ENCODE peak calls at places on chromosome 19, in eight cellular contexts. One of them, this sample, is unnamed.

GRCh38 chr19:2277138-2277537 is 4.8 kb downstream of the PEAK3 start:
- DNase-seq in CD8-positive, alpha-beta memory T cell: no peak
- DNase-seq in esophagus squamous epithelium: no peak
- DNase-seq in CD8-positive, alpha-beta T cell: no peak
- DNase-seq in Peyer's patch: no peak
- DNase-seq in tibial artery: no peak
- DNase-seq in tibial nerve: no peak
- DNase-seq in spleen: no peak
- DNase-seq in this sample: no peak

GRCh38 chr19:16889429-16889882 is 657 bp downstream of the F2RL3 start:
- DNase-seq in CD8-positive, alpha-beta T cell: no peak
- DNase-seq in Peyer's patch: no peak
- DNase-seq in spleen: no peak
- DNase-seq in CD8-positive, alpha-beta memory T cell: no peak
- DNase-seq in esophagus squamous epithelium: no peak
- DNase-seq in tibial nerve: no peak
- DNase-seq in tibial artery: no peak
- DNase-seq in this sample: no peak

GRCh38 chr19:23098286-23098685 is 18.5 kb upstream of the ZNF730 start:
- DNase-seq in spleen: no peak
- DNase-seq in tibial nerve: no peak
- DNase-seq in tibial artery: no peak
- DNase-seq in Peyer's patch: no peak
- DNase-seq in CD8-positive, alpha-beta memory T cell: no peak
- DNase-seq in CD8-positive, alpha-beta T cell: no peak
- DNase-seq in esophagus squamous epithelium: no peak
- DNase-seq in this sample: no peak

GRCh38 chr19:39546599-39546998 is 6.6 kb upstream of the EID2 start:
- DNase-seq in spleen: no peak
- DNase-seq in tibial nerve: no peak
- DNase-seq in tibial artery: no peak
- DNase-seq in Peyer's patch: no peak
- DNase-seq in esophagus squamous epithelium: no peak
- DNase-seq in CD8-positive, alpha-beta memory T cell: no peak
- DNase-seq in CD8-positive, alpha-beta T cell: no peak
- DNase-seq in this sample: no peak

GRCh38 chr19:30896551-30896950 is 452.7 kb downstream of the TSHZ3 start:
- DNase-seq in tibial nerve: no peak
- DNase-seq in CD8-positive, alpha-beta T cell: no peak
- DNase-seq in CD8-positive, alpha-beta memory T cell: no peak
- DNase-seq in tibial artery: no peak
- DNase-seq in esophagus squamous epithelium: no peak
- DNase-seq in spleen: no peak
- DNase-seq in Peyer's patch: no peak
- DNase-seq in this sample: no peak

GRCh38 chr19:7385062-7385461 is 36.3 kb downstream of the ARHGEF18 start:
- DNase-seq in CD8-positive, alpha-beta memory T cell: no peak
- DNase-seq in spleen: no peak
- DNase-seq in CD8-positive, alpha-beta T cell: no peak
- DNase-seq in Peyer's patch: no peak
- DNase-seq in tibial artery: no peak
- DNase-seq in esophagus squamous epithelium: no peak
- DNase-seq in tibial nerve: no peak
- DNase-seq in this sample: no peak

GRCh38 chr19:33193864-33194362 is at the start of gene LRP3:
- DNase-seq in tibial nerve: no peak
- DNase-seq in CD8-positive, alpha-beta memory T cell: no peak
- DNase-seq in spleen: peak; percentile 79
- DNase-seq in esophagus squamous epithelium: no peak
- DNase-seq in CD8-positive, alpha-beta T cell: no peak
- DNase-seq in Peyer's patch: peak; percentile 63
- DNase-seq in tibial artery: no peak
- DNase-seq in this sample: peak; percentile 48

GRCh38 chr19:28598861-28599260 is 614.1 kb downstream of the UQCRFS1 start:
- DNase-seq in CD8-positive, alpha-beta memory T cell: no peak
- DNase-seq in tibial artery: no peak
- DNase-seq in CD8-positive, alpha-beta T cell: no peak
- DNase-seq in Peyer's patch: no peak
- DNase-seq in spleen: no peak
- DNase-seq in esophagus squamous epithelium: no peak
- DNase-seq in tibial nerve: no peak
- DNase-seq in this sample: no peak

GRCh38 chr19:45160870-45161714 is at the start of gene NKPD1:
- DNase-seq in CD8-positive, alpha-beta T cell: no peak
- DNase-seq in Peyer's patch: peak; percentile 74
- DNase-seq in tibial artery: no peak
- DNase-seq in esophagus squamous epithelium: no peak
- DNase-seq in spleen: no peak
- DNase-seq in CD8-positive, alpha-beta memory T cell: no peak
- DNase-seq in tibial nerve: no peak
- DNase-seq in this sample: peak; percentile 65

GRCh38 chr19:50723069-50723468 is at the start of gene CLEC11A:
- DNase-seq in tibial nerve: no peak
- DNase-seq in esophagus squamous epithelium: no peak
- DNase-seq in CD8-positive, alpha-beta memory T cell: no peak
- DNase-seq in Peyer's patch: no peak
- DNase-seq in tibial artery: peak; percentile 62
- DNase-seq in spleen: no peak
- DNase-seq in CD8-positive, alpha-beta T cell: no peak
- DNase-seq in this sample: peak; percentile 30

GRCh38 chr19:21328885-21329605 is at the start of gene ZNF708:
- DNase-seq in tibial artery: peak; percentile 95
- DNase-seq in CD8-positive, alpha-beta memory T cell: peak; percentile 75
- DNase-seq in Peyer's patch: peak; percentile 88
- DNase-seq in spleen: peak; percentile 95
- DNase-seq in esophagus squamous epithelium: peak; percentile 61
- DNase-seq in CD8-positive, alpha-beta T cell: peak; percentile 79
- DNase-seq in tibial nerve: peak; percentile 83
- DNase-seq in this sample: peak; percentile 91

GRCh38 chr19:34493038-34493648 is 11.6 kb downstream of the WTIP start:
- DNase-seq in CD8-positive, alpha-beta T cell: no peak
- DNase-seq in CD8-positive, alpha-beta memory T cell: no peak
- DNase-seq in tibial nerve: no peak
- DNase-seq in tibial artery: peak; percentile 9
- DNase-seq in Peyer's patch: no peak
- DNase-seq in esophagus squamous epithelium: no peak
- DNase-seq in spleen: peak; percentile 57
- DNase-seq in this sample: no peak

GRCh38 chr19:6709549-6709948 is 10.9 kb downstream of the C3 start:
- DNase-seq in spleen: peak; percentile 43
- DNase-seq in Peyer's patch: no peak
- DNase-seq in CD8-positive, alpha-beta memory T cell: no peak
- DNase-seq in esophagus squamous epithelium: no peak
- DNase-seq in tibial artery: no peak
- DNase-seq in tibial nerve: no peak
- DNase-seq in CD8-positive, alpha-beta T cell: no peak
- DNase-seq in this sample: no peak

GRCh38 chr19:52296400-52296772 is 583 bp upstream of the ZNF480 start:
- DNase-seq in CD8-positive, alpha-beta memory T cell: no peak
- DNase-seq in esophagus squamous epithelium: no peak
- DNase-seq in spleen: no peak
- DNase-seq in Peyer's patch: no peak
- DNase-seq in tibial nerve: no peak
- DNase-seq in tibial artery: no peak
- DNase-seq in CD8-positive, alpha-beta T cell: no peak
- DNase-seq in this sample: peak; percentile 20

DNA sequence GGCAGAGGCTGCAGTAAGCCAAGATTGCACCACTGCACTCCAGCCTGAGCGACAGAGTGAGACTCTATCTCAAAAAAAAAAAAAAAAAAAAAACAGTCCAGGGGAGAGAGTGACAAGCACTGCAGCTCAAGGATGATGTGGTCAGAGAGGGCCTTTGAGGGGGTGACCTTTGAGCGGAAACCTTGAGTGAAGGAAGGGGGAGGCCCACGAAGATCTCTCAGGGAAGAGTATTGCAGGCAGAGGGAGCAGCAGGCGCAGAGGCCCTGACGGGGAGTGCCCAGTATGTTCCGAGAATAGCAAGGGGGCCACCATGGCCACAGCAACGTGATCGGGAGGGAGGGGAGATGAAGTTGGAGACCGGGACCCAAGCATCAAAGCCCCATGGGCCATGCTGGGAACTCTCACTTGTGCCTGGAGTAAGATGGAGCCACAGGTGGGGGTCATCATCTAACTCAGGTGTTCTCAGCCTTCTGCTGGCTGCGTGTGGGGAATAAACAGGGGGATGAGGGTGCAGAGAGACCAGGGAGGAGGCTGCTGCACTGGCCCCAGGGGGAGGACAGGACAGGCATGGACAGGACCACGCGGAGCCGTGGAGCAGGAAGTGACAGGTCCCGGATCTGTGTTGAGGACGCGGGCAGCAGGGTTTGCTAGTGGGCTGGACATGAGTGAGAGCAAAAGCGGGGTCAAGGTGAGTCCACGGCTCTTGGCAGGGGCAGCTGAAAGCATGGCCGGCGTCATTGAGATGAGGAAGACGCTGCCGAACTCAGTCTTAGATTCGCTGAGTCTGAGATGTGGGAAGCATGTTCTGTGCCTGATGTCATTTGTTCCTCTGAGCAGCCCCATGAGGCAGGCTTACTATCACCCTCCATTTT is 60.4 kb downstream of the DPF1 start:
- DNase-seq in Peyer's patch: no peak
- DNase-seq in CD8-positive, alpha-beta T cell: no peak
- DNase-seq in esophagus squamous epithelium: no peak
- DNase-seq in tibial artery: no peak
- DNase-seq in spleen: no peak
- DNase-seq in CD8-positive, alpha-beta memory T cell: no peak
- DNase-seq in tibial nerve: no peak
- DNase-seq in this sample: no peak
- H3K36me3 ChIP-seq in Peyer's patch: no peaks in the 10 kb centered on the region
- H3K36me3 ChIP-seq in CD8-positive, alpha-beta T cell: peaks cover 10% of the 10 kb centered on the region
- H3K36me3 ChIP-seq in esophagus squamous epithelium: peaks cover 7% of the 10 kb centered on the region
- H3K36me3 ChIP-seq in tibial artery: peaks cover 59% of the 10 kb centered on the region
- H3K36me3 ChIP-seq in spleen: peaks cover 78% of the 10 kb centered on the region
- H3K36me3 ChIP-seq in CD8-positive, alpha-beta memory T cell: peaks cover 12% of the 10 kb centered on the region
- H3K36me3 ChIP-seq in tibial nerve: peaks cover 4% of the 10 kb centered on the region
- H3K36me3 ChIP-seq in this sample: peaks cover 59% of the 10 kb centered on the region

GRCh38 chr19:48468806-48469055 is 438 bp upstream of the CYTH2 start:
- DNase-seq in CD8-positive, alpha-beta T cell: no peak
- DNase-seq in spleen: no peak
- DNase-seq in tibial artery: no peak
- DNase-seq in Peyer's patch: no peak
- DNase-seq in CD8-positive, alpha-beta memory T cell: no peak
- DNase-seq in tibial nerve: no peak
- DNase-seq in esophagus squamous epithelium: no peak
- DNase-seq in this sample: no peak
- H3K36me3 ChIP-seq in CD8-positive, alpha-beta T cell: peaks cover 13% of the 10 kb centered on the region
- H3K36me3 ChIP-seq in spleen: peaks cover 35% of the 10 kb centered on the region
- H3K36me3 ChIP-seq in tibial artery: peaks cover 38% of the 10 kb centered on the region
- H3K36me3 ChIP-seq in Peyer's patch: no peaks in the 10 kb centered on the region
- H3K36me3 ChIP-seq in CD8-positive, alpha-beta memory T cell: peaks cover 16% of the 10 kb centered on the region
- H3K36me3 ChIP-seq in tibial nerve: peaks cover 2% of the 10 kb centered on the region
- H3K36me3 ChIP-seq in esophagus squamous epithelium: peaks cover 32% of the 10 kb centered on the region
- H3K36me3 ChIP-seq in this sample: peaks cover 35% of the 10 kb centered on the region

DNA sequence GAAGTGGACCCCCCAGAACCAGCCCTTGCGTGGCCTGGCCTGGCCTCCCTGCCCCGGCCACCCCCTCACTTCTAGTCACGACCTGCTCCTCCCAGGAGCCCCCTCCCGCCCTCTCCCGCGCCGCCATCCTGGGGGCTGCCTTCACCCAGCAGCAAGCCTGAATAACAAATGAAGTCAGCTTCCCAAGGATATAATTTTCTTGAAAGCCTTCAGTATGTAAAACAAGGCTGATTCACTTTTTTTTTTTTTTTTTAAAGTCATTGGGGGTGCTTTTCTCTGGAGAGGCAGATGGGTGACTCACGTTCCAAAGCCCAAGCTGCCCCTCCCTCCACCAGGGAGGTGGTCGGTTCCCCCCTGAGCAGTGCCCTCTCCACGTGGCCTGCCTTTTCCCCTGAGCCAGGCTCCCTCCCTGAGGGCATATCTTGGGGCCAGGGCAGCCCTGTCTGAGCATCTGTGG is 144.2 kb downstream of the KDM4B start:
- DNase-seq in Peyer's patch: no peak
- DNase-seq in tibial artery: no peak
- DNase-seq in CD8-positive, alpha-beta memory T cell: no peak
- DNase-seq in esophagus squamous epithelium: no peak
- DNase-seq in spleen: no peak
- DNase-seq in CD8-positive, alpha-beta T cell: no peak
- DNase-seq in tibial nerve: no peak
- DNase-seq in this sample: peak; percentile 56
- H3K36me3 ChIP-seq in Peyer's patch: no peaks in the 10 kb centered on the region
- H3K36me3 ChIP-seq in tibial artery: peaks cover 60% of the 10 kb centered on the region
- H3K36me3 ChIP-seq in CD8-positive, alpha-beta memory T cell: no peaks in the 10 kb centered on the region
- H3K36me3 ChIP-seq in esophagus squamous epithelium: peaks cover 8% of the 10 kb centered on the region
- H3K36me3 ChIP-seq in spleen: peaks cover 55% of the 10 kb centered on the region
- H3K36me3 ChIP-seq in CD8-positive, alpha-beta T cell: peaks cover 3% of the 10 kb centered on the region
- H3K36me3 ChIP-seq in tibial nerve: no peaks in the 10 kb centered on the region
- H3K36me3 ChIP-seq in this sample: peaks cover 56% of the 10 kb centered on the region

GRCh38 chr19:47186337-47187022 is 44.5 kb downstream of the BBC3 start:
- DNase-seq in Peyer's patch: peak; percentile 50
- DNase-seq in esophagus squamous epithelium: no peak
- DNase-seq in spleen: peak; percentile 80
- DNase-seq in CD8-positive, alpha-beta T cell: peak; percentile 80
- DNase-seq in tibial nerve: no peak
- DNase-seq in CD8-positive, alpha-beta memory T cell: peak; percentile 91
- DNase-seq in tibial artery: no peak
- DNase-seq in this sample: no peak

GRCh38 chr19:47187023-47187655 is 43.9 kb downstream of the BBC3 start:
- DNase-seq in CD8-positive, alpha-beta T cell: no peak
- DNase-seq in tibial nerve: no peak
- DNase-seq in esophagus squamous epithelium: no peak
- DNase-seq in tibial artery: no peak
- DNase-seq in spleen: no peak
- DNase-seq in Peyer's patch: no peak
- DNase-seq in CD8-positive, alpha-beta memory T cell: no peak
- DNase-seq in this sample: no peak

GRCh38 chr19:47190167-47190727 is 40.8 kb downstream of the BBC3 start:
- DNase-seq in spleen: no peak
- DNase-seq in tibial artery: peak; percentile 65
- DNase-seq in CD8-positive, alpha-beta memory T cell: peak; percentile 67
- DNase-seq in Peyer's patch: peak; percentile 53
- DNase-seq in esophagus squamous epithelium: no peak
- DNase-seq in tibial nerve: no peak
- DNase-seq in CD8-positive, alpha-beta T cell: peak; percentile 55
- DNase-seq in this sample: peak; percentile 47

GRCh38 chr19:47187797-47188196 is 43.2 kb downstream of the BBC3 start:
- DNase-seq in CD8-positive, alpha-beta T cell: no peak
- DNase-seq in spleen: no peak
- DNase-seq in esophagus squamous epithelium: no peak
- DNase-seq in tibial artery: no peak
- DNase-seq in tibial nerve: no peak
- DNase-seq in Peyer's patch: no peak
- DNase-seq in CD8-positive, alpha-beta memory T cell: no peak
- DNase-seq in this sample: no peak

DNA sequence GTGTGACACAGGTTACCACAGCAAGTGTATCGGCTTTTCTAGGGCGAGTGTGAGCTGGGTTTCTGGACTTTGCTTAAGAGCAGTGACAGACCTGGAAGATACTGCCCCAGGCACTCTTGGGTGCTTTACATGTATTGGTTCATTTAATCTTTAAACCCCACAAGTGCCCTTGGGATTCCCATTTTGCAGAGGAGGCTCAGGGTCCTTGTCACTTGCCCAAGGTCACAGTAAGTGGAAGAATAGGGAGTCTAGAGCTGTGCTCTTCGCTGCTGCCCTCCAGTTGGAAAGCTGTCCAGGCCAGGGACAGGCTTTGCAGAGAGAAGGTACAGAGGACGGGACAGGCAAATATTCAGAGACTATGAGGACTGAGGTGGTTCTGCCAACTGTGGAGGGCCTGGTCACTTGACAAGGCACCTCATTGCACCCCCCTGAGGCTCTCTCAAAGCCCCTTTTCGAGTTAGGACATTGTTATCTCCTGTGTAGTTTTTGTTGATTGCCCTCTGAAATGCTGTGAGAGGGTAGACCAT is 42.4 kb downstream of the BBC3 start:
- DNase-seq in CD8-positive, alpha-beta memory T cell: no peak
- DNase-seq in CD8-positive, alpha-beta T cell: no peak
- DNase-seq in tibial artery: no peak
- DNase-seq in Peyer's patch: no peak
- DNase-seq in esophagus squamous epithelium: no peak
- DNase-seq in spleen: no peak
- DNase-seq in tibial nerve: no peak
- DNase-seq in this sample: no peak
- H3K36me3 ChIP-seq in CD8-positive, alpha-beta memory T cell: no peaks in the 10 kb centered on the region
- H3K36me3 ChIP-seq in CD8-positive, alpha-beta T cell: no peaks in the 10 kb centered on the region
- H3K36me3 ChIP-seq in tibial artery: no peaks in the 10 kb centered on the region
- H3K36me3 ChIP-seq in Peyer's patch: no peaks in the 10 kb centered on the region
- H3K36me3 ChIP-seq in esophagus squamous epithelium: no peaks in the 10 kb centered on the region
- H3K36me3 ChIP-seq in spleen: no peaks in the 10 kb centered on the region
- H3K36me3 ChIP-seq in tibial nerve: no peaks in the 10 kb centered on the region
- H3K36me3 ChIP-seq in this sample: no peaks in the 10 kb centered on the region